ENCODE peak calls at places on chromosomes 16 and 17, in seven cellular contexts. C, O, D, X, Q, P and K are unnamed samples.

GRCh38 chr16:26365555-26365954 is 673.8 kb downstream of the HS3ST4 start:
- DNase-seq in C (no peak), O (no peak), D (no peak), X (no peak), Q (no peak), P (no peak), K (no peak)

GRCh38 chr17:83055911-83056582 is 23.4 kb upstream of the METRNL start:
- DNase-seq in C (no peak), O (peak; percentile 68), D (no peak), X (no peak), Q (peak; percentile 60), P (no peak), K (no peak)

GRCh38 chr16:8887952-8888560 is 5.9 kb downstream of the LITAFD start:
- DNase-seq in C (peak; percentile 81), O (no peak), D (no peak), X (no peak), Q (peak; percentile 95), P (peak; percentile 83), K (peak; percentile 44)

GRCh38 chr16:50547944-50548658 is at the start of gene NKD1:
- DNase-seq in C (peak; percentile 72), O (peak; percentile 89), D (peak; percentile 95), X (peak; percentile 54), Q (peak; percentile 79), P (peak; percentile 84), K (peak; percentile 55)

GRCh38 chr16:57042157-57043111 is 49.9 kb upstream of the CPNE2 start:
- DNase-seq in C (no peak), O (no peak), D (no peak), X (no peak), Q (no peak), P (no peak), K (no peak)

GRCh38 chr16:14364386-14365199 is 265.5 kb downstream of the PARN start:
- DNase-seq in C (no peak), O (no peak), D (peak; percentile 62), X (peak; percentile 54), Q (no peak), P (no peak), K (no peak)

GRCh38 chr17:32503251-32504165 is 16.7 kb downstream of the CDK5R1 start:
- DNase-seq in C (no peak), O (no peak), D (no peak), X (no peak), Q (no peak), P (no peak), K (no peak)

GRCh38 chr16:31869511-31870201 is 4.0 kb upstream of the ZNF267 start:
- DNase-seq in C (no peak), O (no peak), D (no peak), X (peak; percentile 61), Q (no peak), P (no peak), K (peak; percentile 29)

GRCh38 chr17:8734876-8735275 is 9.8 kb downstream of the CCDC42 start:
- DNase-seq in C (no peak), O (peak; percentile 51), D (no peak), X (no peak), Q (no peak), P (no peak), K (no peak)

GRCh38 chr17:82433560-82434215 is 15.3 kb upstream of the OGFOD3 start:
- DNase-seq in C (no peak), O (no peak), D (peak; percentile 76), X (no peak), Q (no peak), P (peak; percentile 75), K (no peak)

GRCh38 chr17:17206913-17207368 is 808 bp upstream of the PLD6 start:
- DNase-seq in C (no peak), O (peak; percentile 74), D (no peak), X (no peak), Q (no peak), P (peak; percentile 59), K (no peak)

GRCh38 chr17:64413505-64413904 is 22.8 kb upstream of the PECAM1 start:
- DNase-seq in C (no peak), O (no peak), D (no peak), X (peak; percentile 60), Q (no peak), P (no peak), K (no peak)

GRCh38 chr16:8254425-8254824 is 335.9 kb downstream of the TMEM114 start:
- DNase-seq in C (no peak), O (no peak), D (no peak), X (no peak), Q (no peak), P (no peak), K (no peak)

GRCh38 chr17:15957608-15958307 is 12.8 kb downstream of the ADORA2B start:
- DNase-seq in C (no peak), O (no peak), D (peak; percentile 33), X (no peak), Q (no peak), P (no peak), K (no peak)

GRCh38 chr17:29640413-29640812 is 17.7 kb upstream of the CORO6 start:
- DNase-seq in C (no peak), O (no peak), D (no peak), X (no peak), Q (no peak), P (no peak), K (no peak)

GRCh38 chr17:14750866-14751265 is 450.0 kb downstream of the HS3ST3B1 start:
- DNase-seq in C (no peak), O (no peak), D (no peak), X (no peak), Q (no peak), P (no peak), K (no peak)

GRCh38 chr16:51374346-51374745 is 223.3 kb upstream of the SALL1 start:
- DNase-seq in C (no peak), O (no peak), D (no peak), X (no peak), Q (no peak), P (no peak), K (peak; percentile 62)

GRCh38 chr16:27532088-27532810 is 17.5 kb downstream of the GTF3C1 start:
- DNase-seq in C (no peak), O (no peak), D (no peak), X (no peak), Q (no peak), P (no peak), K (no peak)

GRCh38 chr17:51372345-51373004 is 112.1 kb downstream of the UTP18 start:
- DNase-seq in C (no peak), O (no peak), D (no peak), X (peak; percentile 32), Q (no peak), P (no peak), K (peak; percentile 79)

GRCh38 chr16:24834459-24835335 is 11.1 kb upstream of the SLC5A11 start:
- DNase-seq in C (no peak), O (no peak), D (no peak), X (no peak), Q (no peak), P (no peak), K (peak; percentile 53)

GRCh38 chr16:76378020-76378419 is 100.8 kb downstream of the CNTNAP4 start:
- DNase-seq in C (no peak), O (no peak), D (no peak), X (no peak), Q (no peak), P (no peak), K (no peak)

GRCh38 chr16:5336898-5337297 is 239.3 kb upstream of the EEF2KMT start:
- DNase-seq in C (no peak), O (no peak), D (no peak), X (no peak), Q (no peak), P (no peak), K (no peak)

GRCh38 chr17:47315451-47316266 is 8.1 kb upstream of the EFCAB13 start:
- DNase-seq in C (no peak), O (no peak), D (no peak), X (no peak), Q (no peak), P (no peak), K (peak; percentile 90)

DNA sequence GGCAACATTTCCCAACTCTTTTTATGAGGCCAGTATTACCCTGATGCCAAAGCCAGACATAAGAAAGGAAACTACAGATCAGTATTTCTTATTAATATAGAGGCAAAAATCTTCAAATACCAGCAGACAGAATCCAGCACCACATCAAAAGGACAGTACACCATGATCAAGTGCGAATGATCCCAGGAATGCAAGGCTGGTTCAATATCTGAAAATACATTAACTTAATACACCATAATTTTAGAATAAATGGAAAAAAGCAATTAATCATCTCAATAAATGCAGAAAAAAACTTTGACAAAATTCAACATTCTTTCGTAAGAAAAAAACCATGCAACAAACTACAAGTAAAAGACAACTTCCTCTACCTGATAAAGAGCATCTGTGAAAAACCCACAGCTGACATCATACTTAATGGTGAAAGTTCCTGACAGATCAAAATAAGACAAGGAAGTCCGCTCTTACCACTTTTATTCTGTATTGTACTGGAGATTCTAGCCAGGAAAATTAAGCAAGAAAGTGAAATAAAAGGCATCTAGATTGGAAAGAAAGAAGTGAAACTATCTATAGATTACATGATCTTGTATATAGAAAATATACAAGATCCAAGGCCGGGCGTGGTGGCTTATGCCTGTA is 26.3 kb upstream of the MAPK3 start:
- DNase-seq in C (no peak), O (no peak), D (no peak), X (no peak), Q (no peak), P (no peak), K (no peak)
- H3K4me1 ChIP-seq in C (peaks cover 13% of the 10 kb centered on the region), O (no peaks in the 10 kb centered on the region), D (no peaks in the 10 kb centered on the region), X (no peaks in the 10 kb centered on the region), Q (no peaks in the 10 kb centered on the region), P (no peaks in the 10 kb centered on the region), K (no peaks in the 10 kb centered on the region)

GRCh38 chr16:64745275-64745674 is 376.6 kb downstream of the CDH11 start:
- DNase-seq in C (no peak), O (no peak), D (no peak), X (no peak), Q (no peak), P (no peak), K (no peak)
- TF ChIP-seq CTCF in C (no peak), O (no peak), D (no peak), X (no peak), Q (no peak), P (no peak), K (no peak)

DNA sequence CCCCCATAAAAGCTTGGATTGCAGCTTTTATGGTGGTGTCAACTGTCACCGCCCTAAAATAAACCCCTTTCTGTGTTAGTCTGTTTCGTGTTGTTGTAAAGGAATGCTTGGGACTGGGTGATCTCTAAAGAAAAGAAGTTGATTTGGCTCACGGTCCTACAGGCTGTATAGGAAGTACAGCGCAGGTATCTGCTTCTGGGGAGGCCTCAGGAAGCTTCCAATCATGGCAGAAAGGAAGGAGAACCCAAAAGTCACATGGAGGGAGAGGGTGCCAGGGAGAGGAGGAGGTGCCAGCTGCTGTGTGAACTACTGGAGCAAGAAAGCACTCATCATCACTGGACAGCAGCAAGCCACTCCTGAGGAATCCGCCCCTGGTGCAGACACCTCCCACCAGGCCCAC is 5.9 kb upstream of the CACNA1H start:
- DNase-seq in C (no peak), O (no peak), D (no peak), X (no peak), Q (no peak), P (no peak), K (no peak)
- H3K4me1 ChIP-seq in C (no peaks in the 10 kb centered on the region), O (peaks cover 2% of the 10 kb centered on the region), D (no peaks in the 10 kb centered on the region), X (no peaks in the 10 kb centered on the region), Q (no peaks in the 10 kb centered on the region), P (no peaks in the 10 kb centered on the region), K (peaks cover 3% of the 10 kb centered on the region)

DNA sequence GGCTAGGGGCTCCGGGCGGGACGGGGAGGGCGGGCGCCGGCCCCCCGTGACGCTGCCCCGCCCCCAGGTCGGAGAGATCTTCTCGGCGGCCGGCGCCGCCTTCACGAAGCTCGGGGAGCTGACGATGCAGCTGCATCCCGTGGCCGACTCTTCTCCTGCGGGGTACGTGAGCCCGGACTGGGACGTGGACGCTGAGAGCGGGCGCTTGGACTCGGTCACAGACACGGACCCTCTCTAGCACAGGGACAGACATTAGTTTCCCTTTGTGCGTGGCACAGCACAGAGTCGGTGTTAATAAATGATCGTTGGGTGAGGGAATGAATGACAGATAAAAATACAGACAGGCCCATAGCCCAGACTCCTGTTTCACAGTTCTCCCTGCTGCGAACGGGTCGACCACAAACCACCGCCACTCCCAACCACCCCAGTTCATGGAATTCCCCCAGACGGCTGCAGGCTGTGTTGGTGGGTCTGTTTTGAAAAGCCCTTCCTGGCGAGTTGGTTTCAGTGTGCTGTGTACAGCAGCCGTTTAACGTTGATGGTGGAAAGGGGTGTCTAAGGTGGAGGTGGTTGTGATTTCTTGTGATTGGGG is 2.7 kb downstream of the RNASEK start:
- DNase-seq in C (no peak), O (peak; percentile 75), D (no peak), X (no peak), Q (no peak), P (no peak), K (no peak)
- TF ChIP-seq CTCF in C (no peak), O (no peak), D (no peak), X (no peak), Q (no peak), P (no peak), K (no peak)